ENCODE peak calls at places on chromosomes 13 and 19, in four cellular contexts. K is WTC11; P is CD4-positive, CD25-positive, alpha-beta regulatory T cell; Z is NCI-H460. N is an unnamed sample.

GRCh38 chr13:48235100-48235813 is 2.3 kb downstream of the ITM2B start:
- DNase-seq in Z (no peak), K (no peak), P (peak; percentile 32), N (peak; percentile 79)

GRCh38 chr19:8036438-8037099 is 16.0 kb upstream of the CCL25 start:
- DNase-seq in K (no peak), P (no peak), Z (no peak), N (no peak)

GRCh38 chr19:55255618-55256423 is 3.0 kb downstream of the PPP6R1 start:
- DNase-seq in Z (no peak), K (no peak), P (peak; percentile 20), N (peak; percentile 28)

GRCh38 chr19:2032296-2032941 is 16.9 kb upstream of the BTBD2 start:
- DNase-seq in K (no peak), Z (peak; percentile 75), P (no peak), N (peak; percentile 95)

GRCh38 chr19:3367572-3368440 is 1.4 kb downstream of the NFIC start:
- DNase-seq in Z (no peak), P (no peak), K (no peak), N (no peak)

GRCh38 chr13:40309881-40310280 is 356.6 kb downstream of the FOXO1 start:
- DNase-seq in P (no peak), Z (no peak), K (no peak), N (no peak)

GRCh38 chr19:28319208-28319607 is 893.7 kb downstream of the UQCRFS1 start:
- DNase-seq in P (no peak), Z (no peak), K (no peak), N (no peak)

GRCh38 chr13:69324109-69324886 is 783.3 kb upstream of the ATXN8OS start:
- DNase-seq in K (no peak), P (no peak), Z (peak; percentile 19), N (no peak)

GRCh38 chr13:44719857-44720671 is 143.9 kb upstream of the TSC22D1 start:
- DNase-seq in K (no peak), P (no peak), Z (no peak), N (peak; percentile 88)

GRCh38 chr19:24046550-24046949 is 40.4 kb upstream of the ZNF254 start:
- DNase-seq in P (no peak), Z (no peak), K (no peak), N (no peak)

GRCh38 chr19:57803594-57804325 is 11.0 kb downstream of the ZNF552 start:
- DNase-seq in P (no peak), Z (no peak), K (peak; percentile 69), N (peak; percentile 82)

GRCh38 chr13:113855931-113856715 is 7.8 kb downstream of the GAS6 start:
- DNase-seq in K (no peak), Z (no peak), P (no peak), N (no peak)

GRCh38 chr13:105660550-105660949 is 874.9 kb downstream of the EFNB2 start:
- DNase-seq in K (no peak), Z (no peak), P (no peak), N (peak; percentile 59)

GRCh38 chr19:3102239-3103140 is 8.3 kb downstream of the GNA11 start:
- DNase-seq in P (no peak), Z (no peak), K (no peak), N (no peak)

GRCh38 chr19:50975766-50976165 is 6.4 kb upstream of the KLK6 start:
- DNase-seq in K (peak; percentile 53), P (no peak), Z (no peak), N (peak; percentile 16)

GRCh38 chr19:543912-544608 is at the start of gene GZMM:
- DNase-seq in K (no peak), Z (no peak), P (peak; percentile 80), N (no peak)

GRCh38 chr13:70457474-70457873 is 349.2 kb upstream of the KLHL1 start:
- DNase-seq in K (no peak), P (no peak), Z (no peak), N (no peak)

GRCh38 chr19:24057144-24057543 is 29.8 kb upstream of the ZNF254 start:
- DNase-seq in P (no peak), Z (no peak), K (no peak), N (no peak)

GRCh38 chr13:110113284-110113764 is 193.6 kb downstream of the COL4A1 start:
- DNase-seq in K (no peak), Z (no peak), P (no peak), N (peak; percentile 35)

GRCh38 chr19:6479836-6480398 is 1.7 kb downstream of the DENND1C start:
- DNase-seq in Z (no peak), P (no peak), K (no peak), N (no peak)

GRCh38 chr13:103012611-103013010 is 53.6 kb downstream of the SLC10A2 start:
- DNase-seq in Z (no peak), K (no peak), P (no peak), N (no peak)

GRCh38 chr19:14081797-14082674 is 3.5 kb downstream of the C19orf67 start:
- DNase-seq in K (no peak), Z (no peak), P (no peak), N (no peak)

GRCh38 chr19:33388817-33389573 is 15.5 kb downstream of the CEBPG start:
- DNase-seq in K (no peak), Z (no peak), P (no peak), N (no peak)

GRCh38 chr13:42119875-42120274 is 71.4 kb downstream of the DGKH start:
- DNase-seq in Z (no peak), P (no peak), K (no peak), N (no peak)

GRCh38 chr19:56751078-56751489 is 79.5 kb upstream of the ZNF835 start:
- DNase-seq in K (no peak), Z (no peak), P (no peak), N (peak; percentile 20)

GRCh38 chr19:38336638-38337359 is 1.2 kb downstream of the CATSPERG start:
- DNase-seq in P (peak; percentile 94), K (peak; percentile 99), Z (peak; percentile 92), N (peak; percentile 89)

GRCh38 chr13:25630327-25630726 is 258.6 kb downstream of the ATP8A2 start:
- DNase-seq in Z (no peak), P (no peak), K (no peak), N (no peak)

GRCh38 chr13:112912726-112913440 is 56.1 kb upstream of the MCF2L start:
- DNase-seq in Z (no peak), K (no peak), P (no peak), N (no peak)

GRCh38 chr13:77415253-77416127 is 88.6 kb upstream of the MYCBP2 start:
- DNase-seq in Z (no peak), P (no peak), K (no peak), N (no peak)